ENCODE peak calls at places on chromosomes 1 and 21, in eight cellular contexts. One of them, this sample, is unnamed.

GRCh38 chr1:41931578-41931977 is 12.9 kb upstream of the HIVEP3 start:
- DNase-seq in aorta: no peak
- DNase-seq in A172: no peak
- DNase-seq in NCI-H446 treated with DMSO at 0.1 percent for 48 hours: no peak
- DNase-seq in iris pigment epithelial cell: no peak
- DNase-seq in stimulated activated CD4-positive, alpha-beta T cell treated with anti-CD3 and anti-CD28 coated beads, Interleukin-2, amount 100 ng/mL, for 48 hours: no peak
- DNase-seq in NCI-H524: no peak
- DNase-seq in activated CD4-positive, CD25-positive, alpha-beta regulatory T cell: no peak
- DNase-seq in this sample: no peak

GRCh38 chr1:235272851-235273250 is 55.1 kb downstream of the ARID4B start:
- DNase-seq in aorta: no peak
- DNase-seq in A172: no peak
- DNase-seq in NCI-H446 treated with DMSO at 0.1 percent for 48 hours: no peak
- DNase-seq in iris pigment epithelial cell: no peak
- DNase-seq in stimulated activated CD4-positive, alpha-beta T cell treated with anti-CD3 and anti-CD28 coated beads, Interleukin-2, amount 100 ng/mL, for 48 hours: no peak
- DNase-seq in NCI-H524: no peak
- DNase-seq in activated CD4-positive, CD25-positive, alpha-beta regulatory T cell: no peak
- DNase-seq in this sample: no peak

GRCh38 chr1:208161656-208162375 is 82.4 kb downstream of the PLXNA2 start:
- DNase-seq in aorta: no peak
- DNase-seq in A172: peak
- DNase-seq in NCI-H446 treated with DMSO at 0.1 percent for 48 hours: peak
- DNase-seq in iris pigment epithelial cell: no peak
- DNase-seq in stimulated activated CD4-positive, alpha-beta T cell treated with anti-CD3 and anti-CD28 coated beads, Interleukin-2, amount 100 ng/mL, for 48 hours: no peak
- DNase-seq in NCI-H524: no peak
- DNase-seq in activated CD4-positive, CD25-positive, alpha-beta regulatory T cell: no peak
- DNase-seq in this sample: no peak

GRCh38 chr1:156160744-156161181 is 7.4 kb downstream of the SEMA4A start:
- DNase-seq in aorta: peak
- DNase-seq in A172: no peak
- DNase-seq in NCI-H446 treated with DMSO at 0.1 percent for 48 hours: peak
- DNase-seq in iris pigment epithelial cell: peak
- DNase-seq in stimulated activated CD4-positive, alpha-beta T cell treated with anti-CD3 and anti-CD28 coated beads, Interleukin-2, amount 100 ng/mL, for 48 hours: peak
- DNase-seq in NCI-H524: no peak
- DNase-seq in activated CD4-positive, CD25-positive, alpha-beta regulatory T cell: peak
- DNase-seq in this sample: peak

GRCh38 chr1:234231061-234231892 is 142.0 kb upstream of the COA6 start:
- DNase-seq in aorta: no peak
- DNase-seq in A172: no peak
- DNase-seq in NCI-H446 treated with DMSO at 0.1 percent for 48 hours: no peak
- DNase-seq in iris pigment epithelial cell: no peak
- DNase-seq in stimulated activated CD4-positive, alpha-beta T cell treated with anti-CD3 and anti-CD28 coated beads, Interleukin-2, amount 100 ng/mL, for 48 hours: no peak
- DNase-seq in NCI-H524: no peak
- DNase-seq in activated CD4-positive, CD25-positive, alpha-beta regulatory T cell: no peak
- DNase-seq in this sample: no peak

GRCh38 chr1:37945743-37946702 is 830 bp downstream of the INPP5B start:
- DNase-seq in aorta: peak
- DNase-seq in A172: peak
- DNase-seq in NCI-H446 treated with DMSO at 0.1 percent for 48 hours: no peak
- DNase-seq in iris pigment epithelial cell: peak
- DNase-seq in stimulated activated CD4-positive, alpha-beta T cell treated with anti-CD3 and anti-CD28 coated beads, Interleukin-2, amount 100 ng/mL, for 48 hours: no peak
- DNase-seq in NCI-H524: no peak
- DNase-seq in activated CD4-positive, CD25-positive, alpha-beta regulatory T cell: no peak
- DNase-seq in this sample: peak

GRCh38 chr21:38925923-38926322 is 120.2 kb downstream of the ETS2 start:
- DNase-seq in aorta: peak
- DNase-seq in A172: peak
- DNase-seq in NCI-H446 treated with DMSO at 0.1 percent for 48 hours: no peak
- DNase-seq in iris pigment epithelial cell: peak
- DNase-seq in stimulated activated CD4-positive, alpha-beta T cell treated with anti-CD3 and anti-CD28 coated beads, Interleukin-2, amount 100 ng/mL, for 48 hours: no peak
- DNase-seq in NCI-H524: no peak
- DNase-seq in activated CD4-positive, CD25-positive, alpha-beta regulatory T cell: no peak
- DNase-seq in this sample: peak

GRCh38 chr1:80083892-80084291 is 1077.4 kb upstream of the ADGRL4 start:
- DNase-seq in aorta: no peak
- DNase-seq in A172: no peak
- DNase-seq in NCI-H446 treated with DMSO at 0.1 percent for 48 hours: no peak
- DNase-seq in iris pigment epithelial cell: no peak
- DNase-seq in stimulated activated CD4-positive, alpha-beta T cell treated with anti-CD3 and anti-CD28 coated beads, Interleukin-2, amount 100 ng/mL, for 48 hours: no peak
- DNase-seq in NCI-H524: no peak
- DNase-seq in activated CD4-positive, CD25-positive, alpha-beta regulatory T cell: no peak
- DNase-seq in this sample: no peak

GRCh38 chr1:242033331-242033956 is 34.5 kb upstream of the MAP1LC3C start:
- DNase-seq in aorta: no peak
- DNase-seq in A172: peak
- DNase-seq in NCI-H446 treated with DMSO at 0.1 percent for 48 hours: no peak
- DNase-seq in iris pigment epithelial cell: no peak
- DNase-seq in stimulated activated CD4-positive, alpha-beta T cell treated with anti-CD3 and anti-CD28 coated beads, Interleukin-2, amount 100 ng/mL, for 48 hours: no peak
- DNase-seq in NCI-H524: no peak
- DNase-seq in activated CD4-positive, CD25-positive, alpha-beta regulatory T cell: no peak
- DNase-seq in this sample: no peak

GRCh38 chr1:32426489-32427255 is 32.4 kb upstream of the BSDC1 start:
- DNase-seq in aorta: peak
- DNase-seq in A172: no peak
- DNase-seq in NCI-H446 treated with DMSO at 0.1 percent for 48 hours: no peak
- DNase-seq in iris pigment epithelial cell: no peak
- DNase-seq in stimulated activated CD4-positive, alpha-beta T cell treated with anti-CD3 and anti-CD28 coated beads, Interleukin-2, amount 100 ng/mL, for 48 hours: no peak
- DNase-seq in NCI-H524: peak
- DNase-seq in activated CD4-positive, CD25-positive, alpha-beta regulatory T cell: no peak
- DNase-seq in this sample: peak

GRCh38 chr1:27789511-27790154 is 16.6 kb downstream of the STX12 start:
- DNase-seq in aorta: no peak
- DNase-seq in A172: peak
- DNase-seq in NCI-H446 treated with DMSO at 0.1 percent for 48 hours: no peak
- DNase-seq in iris pigment epithelial cell: peak
- DNase-seq in stimulated activated CD4-positive, alpha-beta T cell treated with anti-CD3 and anti-CD28 coated beads, Interleukin-2, amount 100 ng/mL, for 48 hours: no peak
- DNase-seq in NCI-H524: no peak
- DNase-seq in activated CD4-positive, CD25-positive, alpha-beta regulatory T cell: no peak
- DNase-seq in this sample: peak

GRCh38 chr1:117060441-117061317 is 553 bp downstream of the TTF2 start:
- DNase-seq in aorta: peak
- DNase-seq in A172: peak
- DNase-seq in NCI-H446 treated with DMSO at 0.1 percent for 48 hours: no peak
- DNase-seq in iris pigment epithelial cell: peak
- DNase-seq in stimulated activated CD4-positive, alpha-beta T cell treated with anti-CD3 and anti-CD28 coated beads, Interleukin-2, amount 100 ng/mL, for 48 hours: no peak
- DNase-seq in NCI-H524: peak
- DNase-seq in activated CD4-positive, CD25-positive, alpha-beta regulatory T cell: no peak
- DNase-seq in this sample: peak

GRCh38 chr1:214518387-214518786 is 33.0 kb downstream of the PTPN14 start:
- DNase-seq in aorta: no peak
- DNase-seq in A172: peak
- DNase-seq in NCI-H446 treated with DMSO at 0.1 percent for 48 hours: no peak
- DNase-seq in iris pigment epithelial cell: peak
- DNase-seq in stimulated activated CD4-positive, alpha-beta T cell treated with anti-CD3 and anti-CD28 coated beads, Interleukin-2, amount 100 ng/mL, for 48 hours: no peak
- DNase-seq in NCI-H524: no peak
- DNase-seq in activated CD4-positive, CD25-positive, alpha-beta regulatory T cell: no peak
- DNase-seq in this sample: peak

This sample was measured in ELR.